ENCODE peak calls at places on chromosomes 2 and 18, in seven cellular contexts. R is lung, I is WTC11, T is mesothelial cell of epicardium, N is cardiac muscle cell, W is choroid plexus epithelial cell, J is endodermal cell. H is an unnamed sample.

GRCh38 chr18:74596959-74597661 is 560 bp upstream of the ZNF407 start:
- DNase-seq in R (peak; percentile 55), I (peak; percentile 61), T (peak; percentile 73), N (peak; percentile 77), W (peak; percentile 75), J (peak; percentile 84), H (peak; percentile 66)

GRCh38 chr2:239049421-239050251 is 201.8 kb downstream of the TWIST2 start:
- DNase-seq in R (no peak), I (no peak), T (no peak), N (no peak), W (peak; percentile 71), J (no peak), H (no peak)

GRCh38 chr2:183093857-183094657 is 15.5 kb downstream of the DUSP19 start:
- DNase-seq in R (no peak), I (no peak), T (no peak), N (no peak), W (peak; percentile 76), J (no peak), H (no peak)

GRCh38 chr18:75097491-75098225 is 111.3 kb downstream of the PTGR3 start:
- DNase-seq in R (no peak), I (no peak), T (no peak), N (no peak), W (no peak), J (no peak), H (no peak)

GRCh38 chr2:100418563-100418962 is 1.1 kb upstream of the CHST10 start:
- DNase-seq in R (no peak), I (no peak), T (no peak), N (no peak), W (no peak), J (no peak), H (no peak)

GRCh38 chr2:127404466-127405251 is 13.6 kb upstream of the PROC start:
- DNase-seq in R (no peak), I (no peak), T (no peak), N (no peak), W (no peak), J (peak; percentile 38), H (no peak)

GRCh38 chr2:227447606-227448005 is 24.4 kb upstream of the AGFG1 start:
- DNase-seq in R (no peak), I (no peak), T (no peak), N (no peak), W (peak; percentile 69), J (no peak), H (no peak)

GRCh38 chr2:9762941-9763340 is 80.3 kb upstream of the TAF1B start:
- DNase-seq in R (no peak), I (no peak), T (no peak), N (no peak), W (no peak), J (no peak), H (no peak)

GRCh38 chr2:196131949-196132925 is 39.1 kb downstream of the STK17B start:
- DNase-seq in R (no peak), I (peak; percentile 30), T (no peak), N (no peak), W (peak; percentile 50), J (peak; percentile 68), H (peak; percentile 44)

GRCh38 chr2:161138429-161138828 is 21.8 kb upstream of the TANK start:
- DNase-seq in R (no peak), I (no peak), T (no peak), N (no peak), W (no peak), J (no peak), H (peak; percentile 30)

GRCh38 chr2:32887125-32887524 is 59.6 kb upstream of the LTBP1 start:
- DNase-seq in R (no peak), I (no peak), T (no peak), N (no peak), W (no peak), J (no peak), H (no peak)

GRCh38 chr2:147365577-147365976 is 479.3 kb upstream of the ACVR2A start:
- DNase-seq in R (no peak), I (no peak), T (no peak), N (no peak), W (peak; percentile 4), J (no peak), H (no peak)

GRCh38 chr2:172330060-172330671 is 97.2 kb upstream of the ITGA6 start:
- DNase-seq in R (no peak), I (no peak), T (no peak), N (peak; percentile 26), W (no peak), J (peak; percentile 37), H (no peak)

GRCh38 chr2:164839914-164840457 is 1.6 kb downstream of the COBLL1 start:
- DNase-seq in R (no peak), I (no peak), T (no peak), N (no peak), W (peak; percentile 65), J (no peak), H (no peak)

GRCh38 chr18:58670561-58671121 is 624 bp upstream of the MALT1 start:
- DNase-seq in R (no peak), I (peak; percentile 29), T (no peak), N (no peak), W (no peak), J (no peak), H (peak; percentile 19)

GRCh38 chr2:147247749-147248148 is 597.1 kb upstream of the ACVR2A start:
- DNase-seq in R (no peak), I (no peak), T (no peak), N (no peak), W (no peak), J (no peak), H (no peak)

GRCh38 chr2:201886504-201886903 is 80.2 kb downstream of the CDK15 start:
- DNase-seq in R (no peak), I (no peak), T (no peak), N (no peak), W (peak; percentile 41), J (no peak), H (peak; percentile 41)

GRCh38 chr2:50449306-50449705 is 582.6 kb downstream of the NRXN1 start:
- DNase-seq in R (no peak), I (no peak), T (no peak), N (no peak), W (no peak), J (no peak), H (peak; percentile 0)

GRCh38 chr2:240983361-240983995 is 14.9 kb upstream of the SNED1 start:
- DNase-seq in R (no peak), I (peak; percentile 84), T (peak; percentile 74), N (peak; percentile 79), W (peak; percentile 59), J (peak; percentile 93), H (peak; percentile 70)
- TF ChIP-seq CTCF in R (peak; percentile 22), I (peak; percentile 60), T (no peak), N (peak; percentile 62), W (peak; percentile 47), J (peak; percentile 90), H (peak; percentile 68)

DNA sequence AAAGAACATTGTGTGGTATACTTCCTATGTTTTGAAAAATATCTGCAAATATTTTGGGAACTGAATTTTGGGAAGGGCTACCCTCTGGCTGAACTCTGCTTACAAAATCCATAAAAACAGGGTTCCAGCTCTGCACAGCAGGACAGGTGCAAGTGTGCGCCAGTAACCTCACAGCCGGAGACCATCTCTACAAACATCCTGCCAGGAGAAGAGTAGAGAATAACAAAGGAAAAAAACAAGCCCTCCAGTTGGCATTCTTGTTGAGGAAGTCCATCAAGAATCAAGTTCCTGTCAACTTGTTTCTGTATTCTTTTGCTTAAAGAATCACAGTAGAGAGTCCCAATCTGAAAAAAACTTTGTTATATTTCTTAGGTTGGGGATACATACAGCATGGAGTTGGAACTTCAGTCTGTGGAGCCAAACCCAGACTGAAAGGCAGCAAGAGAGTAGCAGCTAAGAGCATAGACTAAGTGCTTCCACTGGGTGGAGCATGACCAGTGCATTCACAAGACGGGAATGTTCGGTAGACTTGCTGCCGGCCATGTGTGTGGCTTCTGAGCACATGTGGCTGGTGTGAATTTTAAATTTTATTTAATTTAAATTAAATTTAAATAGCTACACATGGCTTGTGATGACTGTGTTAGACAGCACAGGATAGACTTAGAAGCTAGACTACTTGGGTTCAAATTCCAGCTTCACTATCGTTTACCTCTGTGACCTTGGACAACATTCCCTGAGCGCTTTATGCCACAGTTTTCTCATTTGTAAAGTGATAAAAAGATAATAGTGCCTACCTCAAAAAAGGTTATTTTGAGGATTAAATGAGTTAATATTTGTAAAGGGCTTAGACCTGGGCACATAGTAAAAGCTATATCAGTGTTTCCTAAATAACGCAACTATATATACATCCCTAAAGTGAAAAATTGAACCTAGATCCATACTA is 41.9 kb downstream of the SPTBN1 start:
- DNase-seq in R (no peak), I (peak; percentile 29), T (no peak), N (peak; percentile 30), W (peak; percentile 81), J (peak; percentile 74), H (peak; percentile 25)
- TF ChIP-seq CTCF in R (no peak), I (no peak), T (no peak), N (peak; percentile 46), W (peak; percentile 70), J (peak; percentile 76), H (peak; percentile 19)

GRCh38 chr2:7116516-7116915 is 199.3 kb downstream of the RNF144A start:
- DNase-seq in R (no peak), I (no peak), T (no peak), N (no peak), W (no peak), J (no peak), H (no peak)

GRCh38 chr2:7108792-7109557 is 191.8 kb downstream of the RNF144A start:
- DNase-seq in R (no peak), I (no peak), T (no peak), N (no peak), W (no peak), J (no peak), H (no peak)

GRCh38 chr2:7109558-7109935 is 192.3 kb downstream of the RNF144A start:
- DNase-seq in R (no peak), I (no peak), T (no peak), N (no peak), W (no peak), J (no peak), H (no peak)

GRCh38 chr2:7115364-7115763 is 198.2 kb downstream of the RNF144A start:
- DNase-seq in R (no peak), I (no peak), T (no peak), N (no peak), W (no peak), J (no peak), H (no peak)

GRCh38 chr2:7111626-7112025 is 194.4 kb downstream of the RNF144A start:
- DNase-seq in R (no peak), I (no peak), T (no peak), N (no peak), W (no peak), J (no peak), H (no peak)
- TF ChIP-seq CTCF in R (no peak), I (no peak), T (no peak), N (no peak), W (peak; percentile 17), J (peak; percentile 51), H (no peak)

GRCh38 chr2:27428978-27429541 is 629 bp downstream of the NRBP1 start:
- DNase-seq in R (peak; percentile 82), I (peak; percentile 84), T (peak; percentile 80), N (peak; percentile 89), W (peak; percentile 84), J (peak; percentile 96), H (peak; percentile 89)

GRCh38 chr2:27422958-27423357 is 5.5 kb upstream of the NRBP1 start:
- DNase-seq in R (no peak), I (no peak), T (no peak), N (no peak), W (no peak), J (no peak), H (no peak)

GRCh38 chr2:27427863-27428212 is 593 bp upstream of the NRBP1 start:
- DNase-seq in R (no peak), I (no peak), T (no peak), N (no peak), W (no peak), J (no peak), H (no peak)

GRCh38 chr2:27431395-27431794 is 3.0 kb downstream of the NRBP1 start:
- DNase-seq in R (no peak), I (no peak), T (no peak), N (no peak), W (peak; percentile 42), J (no peak), H (no peak)

GRCh38 chr2:27428213-27428977 is at the start of gene NRBP1:
- DNase-seq in R (peak; percentile 90), I (peak; percentile 95), T (peak; percentile 96), N (peak; percentile 97), W (peak; percentile 90), J (peak; percentile 96), H (peak; percentile 97)
- TF ChIP-seq CTCF in R (no peak), I (no peak), T (no peak), N (no peak), W (no peak), J (no peak), H (no peak)